ENCODE peak calls at places on chromosomes 13 and 19, in nine cellular contexts. H is GM03348; S is epithelial cell of proximal tubule; M is NCI-H510A treated with DMSO at 0.1 percent for 48 hours; C is ovary; L is HS-27A; G is CD8-positive, alpha-beta memory T cell; R is osteocyte; K is sciatic nerve. W is an unnamed sample.

GRCh38 chr19:7916137-7916907 is 1.7 kb downstream of the TGFBR3L start:
- DNase-seq in H (peak), L (no peak), S (no peak), G (peak), C (no peak), K (peak), R (no peak), M (peak), W (peak)

GRCh38 chr13:63198076-63198475 is 1782.4 kb upstream of the PCDH20 start:
- DNase-seq in M (peak), G (no peak), H (no peak), C (no peak), K (no peak), R (no peak), S (no peak), L (no peak), W (no peak)

GRCh38 chr13:54449922-54450321 is 1421.3 kb downstream of the OLFM4 start:
- DNase-seq in S (no peak), M (no peak), C (no peak), G (no peak), R (no peak), H (no peak), L (no peak), K (no peak), W (no peak)

GRCh38 chr19:18474366-18474887 is 36.5 kb upstream of the ISYNA1 start:
- DNase-seq in L (no peak), K (no peak), C (no peak), H (no peak), G (no peak), M (no peak), S (no peak), R (no peak), W (no peak)

GRCh38 chr13:66348745-66349720 is 881.1 kb downstream of the PCDH9 start:
- DNase-seq in C (no peak), R (no peak), H (no peak), S (no peak), L (no peak), G (no peak), K (no peak), M (peak), W (no peak)

GRCh38 chr19:35247526-35248309 is 1.1 kb upstream of the LSR start:
- DNase-seq in M (peak), K (no peak), G (peak), H (no peak), C (peak), L (no peak), S (peak), R (peak), W (peak)

GRCh38 chr13:77300176-77301141 is 26.4 kb downstream of the MYCBP2 start:
- DNase-seq in H (peak), L (peak), R (no peak), S (no peak), C (no peak), M (no peak), G (no peak), K (no peak), W (no peak)

GRCh38 chr13:98939552-98940306 is 38.1 kb downstream of the DOCK9 start:
- DNase-seq in S (no peak), H (no peak), M (no peak), K (no peak), L (no peak), R (no peak), G (no peak), C (peak), W (no peak)

GRCh38 chr19:3375221-3376088 is 9.1 kb downstream of the NFIC start:
- DNase-seq in L (no peak), M (no peak), K (peak), R (no peak), C (peak), G (no peak), S (no peak), H (peak), W (peak)

GRCh38 chr13:76745246-76746200 is 140.7 kb downstream of the KCTD12 start:
- DNase-seq in L (no peak), H (no peak), K (no peak), R (no peak), C (no peak), M (no peak), G (no peak), S (no peak), W (no peak)

GRCh38 chr19:46124638-46125115 is at the start of gene IGFL3:
- DNase-seq in S (no peak), K (no peak), M (no peak), G (no peak), C (no peak), R (no peak), H (no peak), L (no peak), W (no peak)